ENCODE peak calls at places on chromosomes 4 and X, in five cellular contexts. M is neural progenitor cell, I is HCT116, F is SK-N-SH, V is OCI-LY7. B is an unnamed sample.

GRCh38 chrX:53746718-53747117 is 60.2 kb upstream of the HUWE1 start:
- DNase-seq in M (no peak), I (no peak), F (no peak), V (no peak), B (no peak)

GRCh38 chr4:20219526-20219925 is 32.2 kb upstream of the SLIT2 start:
- DNase-seq in M (no peak), I (no peak), F (no peak), V (no peak), B (no peak)

GRCh38 chr4:85747871-85748491 is 273.0 kb downstream of the ARHGAP24 start:
- DNase-seq in M (peak; percentile 81), I (peak; percentile 73), F (peak; percentile 44), V (peak; percentile 92), B (peak; percentile 81)

GRCh38 chr4:155578219-155578618 is 88.4 kb upstream of the GUCY1A1 start:
- DNase-seq in M (no peak), I (no peak), F (no peak), V (no peak), B (no peak)

GRCh38 chr4:171118091-171118490 is 695.1 kb upstream of the GALNTL6 start:
- DNase-seq in M (no peak), I (no peak), F (no peak), V (no peak), B (no peak)

GRCh38 chr4:37715889-37716402 is 29.8 kb upstream of the RELL1 start:
- DNase-seq in M (no peak), I (no peak), F (peak; percentile 5), V (no peak), B (no peak)

GRCh38 chr4:176988226-176988625 is 195.5 kb upstream of the VEGFC start:
- DNase-seq in M (no peak), I (peak; percentile 61), F (no peak), V (no peak), B (no peak)

GRCh38 chr4:9921326-9921725 is 100.0 kb downstream of the SLC2A9 start:
- DNase-seq in M (peak; percentile 77), I (no peak), F (no peak), V (no peak), B (no peak)

GRCh38 chrX:2484721-2485459 is 15.9 kb downstream of the DHRSX start:
- DNase-seq in M (peak; percentile 34), I (no peak), F (no peak), V (no peak), B (no peak)

GRCh38 chrX:2485789-2486345 is 14.9 kb downstream of the DHRSX start:
- DNase-seq in M (no peak), I (no peak), F (no peak), V (no peak), B (no peak)

GRCh38 chrX:2483398-2483797 is 17.4 kb downstream of the DHRSX start:
- DNase-seq in M (no peak), I (no peak), F (no peak), V (no peak), B (no peak)

GRCh38 chrX:2485460-2485753 is 15.4 kb downstream of the DHRSX start:
- DNase-seq in M (no peak), I (no peak), F (no peak), V (no peak), B (no peak)

DNA sequence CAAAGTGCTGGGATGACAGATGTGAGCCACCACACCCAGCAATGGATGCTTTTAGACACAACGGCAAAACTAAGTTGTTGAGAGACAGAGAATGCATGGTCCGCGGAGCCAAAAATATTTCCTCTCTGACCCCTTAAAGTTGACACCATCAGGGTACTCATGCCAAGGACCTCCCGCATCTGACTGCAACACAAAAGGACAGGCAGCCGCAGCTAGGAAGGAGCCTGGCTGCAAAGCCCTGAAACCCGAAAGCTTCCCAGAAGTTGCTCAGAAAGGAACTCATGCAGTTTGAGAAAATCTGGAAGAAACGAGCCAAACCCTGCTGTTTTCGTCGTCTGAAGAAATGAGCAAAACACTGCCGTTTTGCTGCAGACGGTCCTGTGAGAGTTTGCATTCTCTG is 16.5 kb downstream of the DHRSX start:
- DNase-seq in M (no peak), I (no peak), F (no peak), V (no peak), B (no peak)
- TF ChIP-seq EZH2phosphoT487 in M (no peak), I (no peak), F (no peak), V (no peak), B (no peak)

GRCh38 chr4:40515398-40516293 is 114.0 kb downstream of the RBM47 start:
- DNase-seq in M (peak; percentile 11), I (no peak), F (no peak), V (peak; percentile 91), B (peak; percentile 81)
- TF ChIP-seq EZH2phosphoT487 in M (no peak), I (no peak), F (no peak), V (no peak), B (no peak)

GRCh38 chr4:2302387-2303119 is 40.6 kb upstream of the MXD4 start:
- DNase-seq in M (no peak), I (no peak), F (no peak), V (no peak), B (no peak)
- TF ChIP-seq EZH2phosphoT487 in M (no peak), I (no peak), F (no peak), V (no peak), B (no peak)

GRCh38 chrX:97895751-97896150 is 1012.0 kb downstream of the RPA4 start:
- DNase-seq in M (no peak), I (no peak), F (no peak), V (no peak), B (no peak)
- TF ChIP-seq EZH2phosphoT487 in M (no peak), I (no peak), F (no peak), V (no peak), B (no peak)